ENCODE peak calls at places on chromosome 16, in five cellular contexts. Z is sigmoid colon, H is breast epithelium, A is HCT116, J is stomach. D is an unnamed sample.

GRCh38 chr16:48602357-48603014 is 7.5 kb downstream of the N4BP1 start:
- DNase-seq in Z (no peak), H (no peak), A (no peak), J (no peak), D (no peak)

GRCh38 chr16:81866820-81867440 is 87.8 kb downstream of the PLCG2 start:
- DNase-seq in Z (no peak), H (no peak), A (no peak), J (peak; percentile 55), D (no peak)

GRCh38 chr16:17266606-17267313 is 204.0 kb downstream of the XYLT1 start:
- DNase-seq in Z (no peak), H (no peak), A (no peak), J (peak; percentile 86), D (no peak)

GRCh38 chr16:77043076-77043475 is 147.9 kb upstream of the MON1B start:
- DNase-seq in Z (no peak), H (no peak), A (peak; percentile 8), J (no peak), D (no peak)

GRCh38 chr16:28898266-28898665 is 20.0 kb downstream of the ATP2A1 start:
- DNase-seq in Z (no peak), H (no peak), A (no peak), J (no peak), D (no peak)

GRCh38 chr16:58025351-58026138 is at the start of gene MMP15:
- DNase-seq in Z (peak; percentile 80), H (peak; percentile 70), A (peak; percentile 94), J (peak; percentile 94), D (no peak)

GRCh38 chr16:17312100-17312732 is 158.5 kb downstream of the XYLT1 start:
- DNase-seq in Z (peak; percentile 94), H (peak; percentile 71), A (peak; percentile 73), J (peak; percentile 70), D (no peak)

GRCh38 chr16:674968-675883 is at the start of gene RHBDL1:
- DNase-seq in Z (no peak), H (no peak), A (no peak), J (no peak), D (no peak)

GRCh38 chr16:46972429-46972970 is 974 bp downstream of the DNAJA2 start:
- DNase-seq in Z (no peak), H (no peak), A (no peak), J (no peak), D (no peak)

GRCh38 chr16:89320717-89321501 is 103.4 kb downstream of the ZNF778 start:
- DNase-seq in Z (no peak), H (no peak), A (no peak), J (peak; percentile 60), D (no peak)

GRCh38 chr16:11152205-11152604 is 103.8 kb downstream of the SOCS1 start:
- DNase-seq in Z (no peak), H (no peak), A (no peak), J (no peak), D (no peak)

GRCh38 chr16:59880626-59881025 is 1146.5 kb upstream of the GOT2 start:
- DNase-seq in Z (no peak), H (no peak), A (no peak), J (no peak), D (no peak)

GRCh38 chr16:56667581-56668571 is at the start of gene MT1G:
- DNase-seq in Z (peak; percentile 80), H (peak; percentile 64), A (no peak), J (peak; percentile 87), D (no peak)

GRCh38 chr16:81470796-81471636 is 26.4 kb downstream of the CMIP start:
- DNase-seq in Z (no peak), H (no peak), A (no peak), J (no peak), D (no peak)

GRCh38 chr16:51181495-51181795 is 30.4 kb upstream of the SALL1 start:
- DNase-seq in Z (no peak), H (no peak), A (no peak), J (no peak), D (no peak)

GRCh38 chr16:50303041-50303604 is 36.8 kb downstream of the ADCY7 start:
- DNase-seq in Z (peak; percentile 50), H (no peak), A (no peak), J (no peak), D (no peak)

GRCh38 chr16:70267516-70267915 is 15.8 kb upstream of the EXOSC6 start:
- DNase-seq in Z (peak; percentile 33), H (no peak), A (peak; percentile 18), J (peak; percentile 35), D (no peak)

GRCh38 chr16:83530293-83530692 is 277.5 kb upstream of the HSBP1 start:
- DNase-seq in Z (no peak), H (no peak), A (no peak), J (no peak), D (no peak)

GRCh38 chr16:88383401-88384221 is 852 bp downstream of the ZNF469 start:
- DNase-seq in Z (peak; percentile 71), H (no peak), A (peak; percentile 28), J (peak; percentile 43), D (no peak)

GRCh38 chr16:12271006-12271405 is 294.5 kb downstream of the SNX29 start:
- DNase-seq in Z (no peak), H (no peak), A (peak; percentile 12), J (no peak), D (no peak)

GRCh38 chr16:14509675-14510132 is 120.4 kb downstream of the PARN start:
- DNase-seq in Z (no peak), H (no peak), A (no peak), J (no peak), D (no peak)

GRCh38 chr16:77834600-77834963 is 46.2 kb downstream of the VAT1L start:
- DNase-seq in Z (no peak), H (no peak), A (no peak), J (no peak), D (no peak)

GRCh38 chr16:47026492-47026891 is 53.0 kb upstream of the DNAJA2 start:
- DNase-seq in Z (no peak), H (no peak), A (no peak), J (no peak), D (no peak)

GRCh38 chr16:14559809-14560227 is 70.2 kb downstream of the PARN start:
- DNase-seq in Z (no peak), H (no peak), A (no peak), J (peak; percentile 67), D (no peak)

DNA sequence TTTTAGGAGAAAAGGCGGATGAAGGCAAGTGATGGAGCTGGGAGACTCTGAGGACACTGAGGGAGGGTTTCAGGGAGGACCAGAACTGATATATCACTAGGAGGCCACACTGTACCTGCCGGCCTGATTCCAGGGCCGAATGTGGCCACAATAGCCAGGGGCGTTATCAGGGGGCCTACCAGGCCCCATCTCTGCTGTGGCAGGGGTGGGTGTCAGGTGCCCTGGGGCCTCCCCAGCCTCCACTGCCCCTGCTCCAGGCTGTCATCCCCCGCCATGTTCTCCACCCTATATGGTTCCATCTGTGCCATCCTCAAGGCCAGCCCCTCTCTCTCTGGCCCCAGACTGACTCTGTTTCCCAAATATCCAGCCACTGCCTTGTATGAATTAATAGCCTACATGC is 246.5 kb downstream of the GSG1L start:
- DNase-seq in Z (peak; percentile 8), H (no peak), A (no peak), J (no peak), D (no peak)
- TF ChIP-seq POLR2AphosphoS5 in Z (no peak), H (no peak), A (no peak), J (no peak), D (no peak)

GRCh38 chr16:55623640-55624039 is 32.1 kb upstream of the SLC6A2 start:
- DNase-seq in Z (no peak), H (no peak), A (no peak), J (no peak), D (no peak)
- H3K36me3 ChIP-seq in Z (no peaks in the 10 kb centered on the region), H (no peaks in the 10 kb centered on the region), A (no peaks in the 10 kb centered on the region), J (no peaks in the 10 kb centered on the region), D (no peaks in the 10 kb centered on the region)

GRCh38 chr16:84952335-84953050 is 58.8 kb downstream of the ZDHHC7 start:
- DNase-seq in Z (peak; percentile 93), H (peak; percentile 71), A (peak; percentile 76), J (peak; percentile 85), D (peak; percentile 95)
- TF ChIP-seq POLR2AphosphoS5 in Z (peak; percentile 81), H (peak; percentile 49), A (no peak), J (peak; percentile 78), D (peak; percentile 63)

DNA sequence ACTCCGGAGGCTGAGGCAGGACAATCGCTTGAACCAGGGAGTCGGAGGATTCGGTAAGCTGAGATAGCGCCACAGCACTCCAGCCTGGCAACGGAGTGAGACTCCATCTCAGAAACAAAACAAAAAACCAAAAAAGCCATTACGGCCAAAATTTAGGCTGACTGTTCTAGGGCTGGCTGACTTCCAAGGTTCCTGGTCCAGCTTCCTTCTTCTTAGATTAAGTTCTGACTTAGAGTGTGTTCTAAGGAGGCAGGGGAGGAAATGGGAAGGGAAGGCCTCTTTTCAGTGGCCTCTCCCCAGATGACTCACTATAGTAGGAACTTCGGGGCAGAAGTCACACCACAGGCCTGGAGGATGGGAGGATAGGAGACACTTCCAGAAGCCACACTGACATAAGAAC is 27.7 kb upstream of the CLEC18B start:
- DNase-seq in Z (peak; percentile 87), H (no peak), A (peak; percentile 63), J (peak; percentile 41), D (peak; percentile 94)
- H3K36me3 ChIP-seq in Z (peaks cover 22% of the 10 kb centered on the region), H (no peaks in the 10 kb centered on the region), A (peaks cover 19% of the 10 kb centered on the region), J (peaks cover 49% of the 10 kb centered on the region), D (peaks cover 33% of the 10 kb centered on the region)

DNA sequence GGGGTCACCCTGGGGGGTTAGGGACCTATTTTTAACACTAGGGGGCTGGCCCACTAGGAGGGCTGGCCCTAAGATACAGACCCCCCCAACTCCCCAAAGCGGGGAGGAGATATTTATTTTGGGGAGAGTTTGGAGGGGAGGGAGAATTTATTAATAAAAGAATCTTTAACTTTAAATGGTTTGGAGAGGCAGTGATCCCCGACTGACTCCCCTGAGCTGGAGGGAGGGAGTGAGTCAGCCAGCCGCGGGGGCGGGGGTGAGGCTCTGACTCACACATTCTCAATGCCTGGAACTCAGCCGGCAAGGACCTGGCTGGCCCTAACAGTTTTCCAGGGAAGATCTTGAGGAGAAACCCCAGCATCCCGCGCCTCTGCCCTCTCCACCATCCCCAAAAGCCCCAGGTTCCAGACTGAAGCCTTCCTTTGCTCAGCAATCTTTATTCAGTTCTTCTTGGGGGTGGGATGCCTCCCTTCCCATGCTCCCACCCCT is 1.5 kb downstream of the HCFC1R1 start:
- DNase-seq in Z (peak; percentile 96), H (peak; percentile 92), A (peak; percentile 82), J (peak; percentile 91), D (peak; percentile 97)
- TF ChIP-seq POLR2AphosphoS5 in Z (peak; percentile 71), H (peak; percentile 68), A (peak; percentile 63), J (peak; percentile 75), D (peak; percentile 79)

DNA sequence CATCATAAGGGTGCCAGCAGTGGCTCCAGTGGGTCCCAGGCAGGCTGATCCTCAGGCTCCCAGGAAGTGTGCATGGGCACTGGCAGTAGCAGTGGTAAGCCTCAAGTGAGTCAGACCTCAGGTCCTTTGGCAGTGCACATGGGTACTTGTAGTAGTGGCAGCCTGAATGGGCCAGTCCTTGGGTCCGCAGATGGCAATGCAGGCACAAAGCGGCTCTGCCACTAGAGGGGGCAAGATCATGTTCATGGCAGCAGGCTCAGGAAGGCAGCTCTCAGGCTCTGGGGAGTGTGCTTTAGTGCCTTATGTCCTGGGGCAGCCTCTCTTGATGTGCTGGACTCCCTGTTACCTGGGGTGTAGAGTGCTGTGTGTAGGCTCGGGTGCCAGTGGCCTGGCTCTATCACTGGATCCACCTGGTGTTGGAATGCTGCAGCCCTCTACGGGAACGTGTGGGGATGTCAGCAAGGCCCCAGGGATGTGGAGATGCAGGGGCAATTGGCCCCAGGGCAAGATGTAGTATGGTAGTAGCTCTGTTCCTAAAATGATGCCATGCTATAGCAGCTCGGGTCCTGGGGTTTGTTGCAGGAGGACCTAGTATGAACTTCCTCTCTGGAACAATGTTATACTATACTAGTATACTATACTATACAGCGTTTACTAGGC is 11.0 kb downstream of the ACSM3 start:
- DNase-seq in Z (no peak), H (peak; percentile 63), A (peak; percentile 68), J (peak; percentile 85), D (peak; percentile 90)
- H3K36me3 ChIP-seq in Z (no peaks in the 10 kb centered on the region), H (no peaks in the 10 kb centered on the region), A (no peaks in the 10 kb centered on the region), J (peaks cover 42% of the 10 kb centered on the region), D (no peaks in the 10 kb centered on the region)

D was measured in esophagus muscularis mucosa.